ENCODE peak calls at places on chromosomes 13 and 19, in eight cellular contexts. N is stimulated activated CD8-positive, alpha-beta memory T cell treated with anti-CD3 and anti-CD28 coated beads, Interleukin-7, amount 100 ng/mL, for 4 hours; F is GM04503; C is foreskin fibroblast; T is CD8-positive, alpha-beta memory T cell; H is stomach; O is M059J; V is fibroblast of pulmonary artery. Z is an unnamed sample.

GRCh38 chr13:27822258-27822872 is 30.1 kb downstream of the GSX1 start:
- DNase-seq in N (no peak), F (no peak), C (no peak), T (no peak), H (no peak), O (peak), V (no peak), Z (no peak)

GRCh38 chr19:38712161-38712748 is 32.0 kb downstream of the CAPN12 start:
- DNase-seq in N (no peak), F (no peak), C (no peak), T (no peak), H (no peak), O (no peak), V (no peak), Z (no peak)

GRCh38 chr19:17933414-17934129 is 757 bp downstream of the CCDC124 start:
- DNase-seq in N (no peak), F (no peak), C (peak), T (no peak), H (no peak), O (peak), V (peak), Z (no peak)

GRCh38 chr19:38362076-38362945 is 12.1 kb upstream of the PSMD8 start:
- DNase-seq in N (peak), F (peak), C (peak), T (peak), H (peak), O (peak), V (peak), Z (peak)

GRCh38 chr13:48120246-48120645 is 25.3 kb upstream of the MED4 start:
- DNase-seq in N (no peak), F (no peak), C (no peak), T (no peak), H (no peak), O (no peak), V (no peak), Z (no peak)

GRCh38 chr19:18446145-18446810 is 8.3 kb upstream of the ISYNA1 start:
- DNase-seq in N (no peak), F (no peak), C (no peak), T (no peak), H (no peak), O (no peak), V (no peak), Z (no peak)

GRCh38 chr13:29294869-29295268 is 300.6 kb downstream of the SLC7A1 start:
- DNase-seq in N (no peak), F (no peak), C (no peak), T (no peak), H (no peak), O (no peak), V (no peak), Z (no peak)

GRCh38 chr13:46896346-46897138 is at the start of gene HTR2A:
- DNase-seq in N (no peak), F (no peak), C (no peak), T (no peak), H (peak), O (peak), V (peak), Z (no peak)

GRCh38 chr19:37932985-37933953 is 26.3 kb downstream of the SIPA1L3 start:
- DNase-seq in N (no peak), F (peak), C (peak), T (no peak), H (peak), O (peak), V (peak), Z (peak)

GRCh38 chr19:39409886-39410619 is 2.4 kb upstream of the PLEKHG2 start:
- DNase-seq in N (no peak), F (no peak), C (peak), T (peak), H (peak), O (peak), V (peak), Z (peak)

GRCh38 chr19:18612772-18613588 is at the start of gene TMEM59L:
- DNase-seq in N (no peak), F (no peak), C (no peak), T (peak), H (no peak), O (no peak), V (no peak), Z (no peak)

GRCh38 chr19:31350033-31350692 is 927 bp upstream of the TSHZ3 start:
- DNase-seq in N (no peak), F (no peak), C (no peak), T (no peak), H (no peak), O (no peak), V (peak), Z (no peak)

GRCh38 chr19:37313335-37313627 is 57.6 kb upstream of the ZNF527 start:
- DNase-seq in N (no peak), F (no peak), C (no peak), T (no peak), H (no peak), O (peak), V (no peak), Z (no peak)

GRCh38 chr13:112185466-112185865 is 118.5 kb downstream of the SOX1 start:
- DNase-seq in N (no peak), F (no peak), C (no peak), T (no peak), H (no peak), O (no peak), V (no peak), Z (no peak)

GRCh38 chr13:75258159-75258782 is 223.7 kb downstream of the TBC1D4 start:
- DNase-seq in N (no peak), F (peak), C (peak), T (no peak), H (no peak), O (peak), V (peak), Z (no peak)

GRCh38 chr19:48333467-48334384 is 8.4 kb downstream of the EMP3 start:
- DNase-seq in N (peak), F (no peak), C (peak), T (peak), H (peak), O (peak), V (peak), Z (peak)

GRCh38 chr19:17125728-17126677 is 50.4 kb downstream of the MYO9B start:
- DNase-seq in N (peak), F (no peak), C (no peak), T (peak), H (peak), O (no peak), V (peak), Z (no peak)